ENCODE peak calls at places on chromosome 12, in six cellular contexts. U is activated naive CD8-positive, alpha-beta T cell treated with anti-CD3 and anti-CD28 coated beads, Interleukin-2, amount 10 ng/mL, durations not matched to agents 7 days and 5 days; T is stimulated activated CD4-positive, alpha-beta T cell treated with anti-CD3 and anti-CD28 coated beads, Interleukin-15, amount 100 ng/mL, for 1 hour; M is mesothelial cell of epicardium; X is kidney tubule cell; G is RCC 7860. D is an unnamed sample.

GRCh38 chr12:4648099-4648498 is 752 bp downstream of the AKAP3 start:
- DNase-seq in M (no peak), U (no peak), T (no peak), X (peak), G (no peak), D (no peak)

GRCh38 chr12:110109037-110109836 is 14.9 kb upstream of the IFT81 start:
- DNase-seq in T (no peak), M (no peak), U (no peak), G (peak), X (peak), D (peak)

GRCh38 chr12:132068250-132068649 is 75.9 kb downstream of the DDX51 start:
- DNase-seq in G (no peak), X (no peak), U (no peak), T (no peak), M (no peak), D (no peak)

GRCh38 chr12:27549231-27549800 is 25.3 kb downstream of the PPFIBP1 start:
- DNase-seq in X (peak), M (no peak), T (no peak), U (no peak), G (peak), D (peak)

GRCh38 chr12:32118806-32119205 is 12.2 kb downstream of the BICD1 start:
- DNase-seq in U (no peak), X (no peak), M (no peak), T (no peak), G (no peak), D (no peak)

GRCh38 chr12:57983150-57983857 is 41.9 kb downstream of the ATP23 start:
- DNase-seq in M (no peak), U (no peak), G (no peak), X (peak), T (no peak), D (no peak)

GRCh38 chr12:56833780-56834179 is 70.7 kb downstream of the HSD17B6 start:
- DNase-seq in U (no peak), M (no peak), T (no peak), X (no peak), G (no peak), D (no peak)

GRCh38 chr12:124395284-124395752 is 100.4 kb downstream of the RFLNA start:
- DNase-seq in X (no peak), U (no peak), G (no peak), M (no peak), T (no peak), D (no peak)

GRCh38 chr12:12469386-12469785 is 93.3 kb downstream of the DUSP16 start:
- DNase-seq in U (no peak), X (no peak), T (no peak), M (no peak), G (no peak), D (no peak)

GRCh38 chr12:45357547-45358417 is 141.9 kb downstream of the ANO6 start:
- DNase-seq in M (no peak), U (no peak), X (no peak), G (no peak), T (no peak), D (no peak)

GRCh38 chr12:7450667-7451066 is 6.7 kb upstream of the CD163L1 start:
- DNase-seq in U (no peak), X (no peak), M (no peak), G (no peak), T (no peak), D (no peak)

GRCh38 chr12:94873368-94874085 is 130.0 kb downstream of the NDUFA12 start:
- DNase-seq in T (no peak), G (no peak), U (peak), X (peak), M (peak), D (no peak)

GRCh38 chr12:78473136-78473535 is 391.4 kb upstream of the SYT1 start:
- DNase-seq in T (no peak), G (no peak), X (peak), M (no peak), U (no peak), D (no peak)

GRCh38 chr12:64675795-64676194 is 65.5 kb downstream of the RASSF3 start:
- DNase-seq in T (no peak), U (no peak), M (no peak), X (no peak), G (peak), D (no peak)

GRCh38 chr12:95446511-95446910 is 27.4 kb upstream of the METAP2 start:
- DNase-seq in G (no peak), M (peak), U (no peak), T (no peak), X (peak), D (no peak)

GRCh38 chr12:131959641-131960589 is 10.2 kb downstream of the EP400 start:
- DNase-seq in M (no peak), G (no peak), T (no peak), X (no peak), U (no peak), D (no peak)